ENCODE peak calls at places on chromosomes 3 and 15, in eight cellular contexts. J is astrocyte of the spinal cord, T is fibroblast of mammary gland, X is astrocyte of the cerebellum, O is foreskin fibroblast, I is lower leg skin, E is tibial nerve, A is GM23338. Y is an unnamed sample.

GRCh38 chr15:78620839-78621421 is at the start of gene CHRNA3:
- DNase-seq in J (no peak), T (no peak), X (no peak), O (no peak), I (no peak), E (no peak), A (peak), Y (peak)

GRCh38 chr15:85415779-85416178 is 35.4 kb downstream of the AKAP13 start:
- DNase-seq in J (no peak), T (peak), X (no peak), O (no peak), I (no peak), E (no peak), A (no peak), Y (no peak)

GRCh38 chr3:168248383-168249047 is 152.8 kb upstream of the GOLIM4 start:
- DNase-seq in J (peak), T (peak), X (no peak), O (peak), I (no peak), E (no peak), A (peak), Y (peak)

GRCh38 chr15:29936353-29937049 is 114.2 kb upstream of the TJP1 start:
- DNase-seq in J (no peak), T (peak), X (no peak), O (no peak), I (no peak), E (no peak), A (no peak), Y (no peak)

GRCh38 chr3:161042023-161042501 is 63.1 kb downstream of the B3GALNT1 start:
- DNase-seq in J (peak), T (no peak), X (peak), O (peak), I (no peak), E (no peak), A (no peak), Y (no peak)

GRCh38 chr3:14898929-14899328 is 48.5 kb upstream of the NR2C2 start:
- DNase-seq in J (no peak), T (no peak), X (no peak), O (no peak), I (no peak), E (no peak), A (no peak), Y (no peak)

GRCh38 chr3:16448691-16449090 is 64.8 kb downstream of the RFTN1 start:
- DNase-seq in J (peak), T (peak), X (peak), O (peak), I (peak), E (peak), A (peak), Y (no peak)

GRCh38 chr3:184785856-184786255 is 26.1 kb upstream of the VPS8 start:
- DNase-seq in J (no peak), T (peak), X (no peak), O (no peak), I (no peak), E (no peak), A (no peak), Y (no peak)

GRCh38 chr3:12556243-12556722 is 604 bp upstream of the MKRN2 start:
- DNase-seq in J (no peak), T (no peak), X (no peak), O (no peak), I (no peak), E (no peak), A (no peak), Y (no peak)

GRCh38 chr3:9153763-9154601 is 95.5 kb downstream of the SRGAP3 start:
- DNase-seq in J (no peak), T (peak), X (no peak), O (peak), I (peak), E (peak), A (peak), Y (no peak)

GRCh38 chr3:39148116-39149058 is 5.0 kb downstream of the CSRNP1 start:
- DNase-seq in J (peak), T (peak), X (no peak), O (no peak), I (no peak), E (no peak), A (no peak), Y (peak)

GRCh38 chr15:65312400-65312916 is 8.0 kb downstream of the RNU5B-1 start:
- DNase-seq in J (no peak), T (no peak), X (no peak), O (no peak), I (no peak), E (peak), A (no peak), Y (peak)

GRCh38 chr3:36701903-36702374 is 62.4 kb downstream of the DCLK3 start:
- DNase-seq in J (peak), T (peak), X (peak), O (peak), I (no peak), E (no peak), A (no peak), Y (no peak)

GRCh38 chr15:59244337-59244736 is 37.7 kb downstream of the LDHAL6B start:
- DNase-seq in J (no peak), T (no peak), X (no peak), O (no peak), I (no peak), E (no peak), A (no peak), Y (no peak)

GRCh38 chr15:79089890-79090486 is 592 bp downstream of the RASGRF1 start:
- DNase-seq in J (peak), T (peak), X (no peak), O (no peak), I (no peak), E (no peak), A (peak), Y (no peak)

GRCh38 chr3:197083486-197083885 is 53.9 kb upstream of the MELTF start:
- DNase-seq in J (peak), T (peak), X (peak), O (peak), I (no peak), E (no peak), A (no peak), Y (no peak)

GRCh38 chr3:100097919-100098896 is 16.1 kb downstream of the FILIP1L start:
- DNase-seq in J (no peak), T (no peak), X (no peak), O (no peak), I (no peak), E (no peak), A (no peak), Y (no peak)

GRCh38 chr3:186614266-186614596 is 1.4 kb downstream of the AHSG start:
- DNase-seq in J (no peak), T (no peak), X (no peak), O (no peak), I (no peak), E (no peak), A (no peak), Y (no peak)
- H3K4me3 ChIP-seq in J (no peak), T (no peak), X (no peak), O (no peak), I (no peak), E (no peak), A (no peak), Y (no peak)

GRCh38 chr3:98651766-98652077 is 58.3 kb upstream of the CPOX start:
- DNase-seq in J (no peak), T (no peak), X (no peak), O (no peak), I (no peak), E (no peak), A (no peak), Y (no peak)

GRCh38 chr3:98662699-98663098 is 69.3 kb upstream of the CPOX start:
- DNase-seq in J (no peak), T (no peak), X (no peak), O (no peak), I (no peak), E (no peak), A (no peak), Y (no peak)

GRCh38 chr3:98655666-98656065 is 62.3 kb upstream of the CPOX start:
- DNase-seq in J (peak), T (peak), X (peak), O (peak), I (no peak), E (no peak), A (no peak), Y (no peak)

DNA sequence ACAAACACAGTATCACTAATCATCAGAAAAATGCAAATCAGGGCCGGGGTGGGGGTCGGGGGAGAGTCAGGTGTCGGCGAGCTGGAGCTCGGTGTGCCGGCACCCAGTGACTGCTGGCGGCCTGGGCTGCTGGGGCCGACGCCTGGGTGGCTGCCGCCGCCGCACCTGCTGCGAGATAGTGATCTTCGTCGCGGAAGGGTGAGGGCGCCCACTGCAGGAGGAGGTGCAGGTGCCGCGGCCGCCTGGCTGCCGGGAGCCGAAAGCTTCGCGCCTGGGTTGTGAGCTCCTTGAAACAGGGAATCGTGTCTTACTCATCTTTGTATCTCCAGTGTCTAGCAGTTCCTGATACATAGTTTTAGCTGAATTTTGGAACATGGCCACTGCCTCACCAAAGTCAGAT is 64.0 kb upstream of the CPOX start:
- DNase-seq in J (no peak), T (peak), X (no peak), O (no peak), I (no peak), E (no peak), A (peak), Y (peak)
- TF ChIP-seq CTCF in J (peak), T (no peak), X (no peak), O (no peak), I (no peak), E (no peak), A (peak), Y (peak)

GRCh38 chr15:38072507-38073277 is 138.3 kb downstream of the TMCO5A start:
- DNase-seq in J (peak), T (peak), X (no peak), O (peak), I (peak), E (peak), A (peak), Y (peak)
- H3K4me3 ChIP-seq in J (peak), T (peak), X (peak), O (peak), I (peak), E (peak), A (peak), Y (peak)

GRCh38 chr3:120418446-120418845 is 32.3 kb downstream of the FSTL1 start:
- DNase-seq in J (no peak), T (no peak), X (no peak), O (no peak), I (no peak), E (no peak), A (no peak), Y (no peak)

GRCh38 chr3:120417272-120417911 is 33.4 kb downstream of the FSTL1 start:
- DNase-seq in J (peak), T (peak), X (peak), O (peak), I (peak), E (peak), A (peak), Y (peak)

GRCh38 chr3:120419797-120420196 is 31.0 kb downstream of the FSTL1 start:
- DNase-seq in J (peak), T (peak), X (no peak), O (no peak), I (no peak), E (no peak), A (no peak), Y (no peak)

GRCh38 chr3:120420360-120420759 is 30.4 kb downstream of the FSTL1 start:
- DNase-seq in J (no peak), T (peak), X (no peak), O (no peak), I (no peak), E (no peak), A (no peak), Y (no peak)

DNA sequence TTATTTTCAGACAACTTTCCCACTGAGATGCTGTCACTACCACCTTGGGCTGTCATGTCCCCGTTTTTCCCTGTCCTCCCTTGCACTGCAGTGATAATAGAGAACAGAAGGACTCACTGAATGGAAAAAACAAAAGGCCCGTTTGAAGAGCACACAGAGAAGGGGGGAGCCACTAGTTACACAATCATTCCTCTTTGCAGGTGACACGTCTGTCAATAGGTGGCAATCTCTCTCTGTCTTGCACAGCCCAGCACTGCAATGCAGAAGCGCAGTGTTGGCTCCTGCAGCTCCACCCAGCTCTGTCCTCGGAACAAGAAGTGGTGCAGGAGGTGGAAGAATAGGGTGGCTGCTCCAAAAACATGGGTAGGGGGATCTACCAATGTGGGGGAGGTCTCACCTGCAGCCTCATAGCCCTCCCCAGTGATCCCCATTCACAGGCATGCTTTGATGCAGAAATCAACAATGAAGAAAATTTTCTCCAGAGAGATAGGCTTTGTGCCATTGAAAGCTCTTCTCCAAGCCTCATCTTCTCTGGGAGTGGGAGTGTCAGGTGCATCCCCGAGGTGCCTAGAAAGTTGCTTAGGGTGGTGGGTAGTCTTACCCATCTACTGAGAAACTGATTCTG is 31.8 kb downstream of the FSTL1 start:
- DNase-seq in J (no peak), T (peak), X (no peak), O (no peak), I (no peak), E (no peak), A (peak), Y (peak)
- TF ChIP-seq CTCF in J (peak), T (no peak), X (peak), O (peak), I (no peak), E (peak), A (peak), Y (peak)

DNA sequence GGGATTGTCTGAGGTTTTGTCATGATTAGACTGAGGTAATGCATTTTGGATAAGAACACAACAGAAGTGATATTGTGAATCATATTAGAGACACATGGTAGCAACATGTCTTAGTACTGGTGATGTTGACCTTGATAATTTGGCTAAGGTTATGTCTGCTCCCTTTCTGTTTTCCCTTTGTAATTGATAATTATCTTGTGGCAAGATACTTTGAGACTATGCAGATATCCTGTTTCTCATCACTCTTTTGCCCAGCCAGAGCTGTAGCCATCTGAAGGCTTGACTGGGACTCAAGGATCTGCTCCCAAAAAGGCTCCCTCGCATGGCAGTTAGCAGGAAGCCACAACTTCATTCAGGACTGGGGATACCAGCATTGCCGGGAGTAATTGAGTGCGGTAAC is 35.3 kb upstream of the LARS2 start:
- DNase-seq in J (no peak), T (no peak), X (no peak), O (no peak), I (no peak), E (no peak), A (no peak), Y (no peak)
- H3K4me3 ChIP-seq in J (no peak), T (no peak), X (no peak), O (no peak), I (no peak), E (no peak), A (no peak), Y (no peak)

DNA sequence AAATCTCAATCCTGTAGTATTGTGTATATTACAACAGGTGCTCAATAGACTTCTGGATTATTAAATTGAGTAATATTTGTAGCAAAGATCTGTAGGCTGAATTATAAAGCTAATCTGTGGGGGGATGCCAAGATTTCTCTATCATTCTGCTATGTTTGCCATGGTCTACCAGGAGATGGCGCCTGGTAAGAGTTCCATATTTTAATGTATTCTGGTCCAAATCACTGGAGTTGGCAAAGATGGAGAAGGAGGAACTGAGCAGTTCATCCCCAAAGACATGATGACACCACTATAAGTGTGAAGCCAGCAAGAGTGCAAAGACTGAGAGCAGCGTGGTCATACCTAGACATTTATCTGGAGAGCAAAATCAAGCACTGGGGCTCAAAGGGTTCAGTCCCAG is 340.8 kb upstream of the TPRG1 start:
- DNase-seq in J (no peak), T (peak), X (no peak), O (no peak), I (no peak), E (no peak), A (peak), Y (peak)
- TF ChIP-seq CTCF in J (peak), T (peak), X (no peak), O (peak), I (no peak), E (no peak), A (peak), Y (peak)

Y was measured in BE2C.